ENCODE peak calls at places on chromosomes 7 and 10, in nine cellular contexts. H is cardiac muscle cell; Z is colonic mucosa; B is CD8-positive, alpha-beta T cell; Y is transverse colon; M is lower lobe of right lung; D is DND-41; P is heart left ventricle; U is tibial nerve. O is an unnamed sample. For H3K4me1, the result is how much of the 10 kb centered on the place peaks cover.

GRCh38 chr7:23981758-23982157 is 271.7 kb downstream of the STK31 start:
- DNase-seq in P (no peak), Z (no peak), H (no peak), D (no peak), B (no peak), U (no peak), Y (no peak), M (no peak), O (no peak)

GRCh38 chr10:133261726-133262325 is 14.8 kb downstream of the ADAM8 start:
- DNase-seq in U (peak), H (peak), D (no peak), P (peak), Z (peak), B (peak), Y (peak), M (peak), O (peak)

GRCh38 chr10:60572511-60573194 is 183.0 kb upstream of the ANK3 start:
- DNase-seq in Z (peak), H (peak), B (no peak), P (no peak), U (no peak), Y (peak), M (no peak), D (no peak), O (peak)

GRCh38 chr7:155980841-155981240 is 168.6 kb upstream of the SHH start:
- DNase-seq in D (no peak), P (no peak), Z (peak), B (no peak), M (no peak), U (no peak), Y (no peak), H (no peak), O (no peak)

GRCh38 chr7:79880312-79880711 is 254.3 kb upstream of the GNAI1 start:
- DNase-seq in Z (no peak), Y (no peak), D (no peak), P (no peak), H (no peak), U (no peak), B (no peak), M (no peak), O (no peak)

GRCh38 chr10:7808686-7809267 is 9.5 kb upstream of the TAF3 start:
- DNase-seq in Z (no peak), D (no peak), H (no peak), U (no peak), Y (no peak), M (no peak), P (no peak), B (no peak), O (no peak)

GRCh38 chr7:131090188-131090587 is 237.5 kb upstream of the MKLN1 start:
- DNase-seq in Z (no peak), M (no peak), U (no peak), B (no peak), Y (no peak), D (no peak), P (no peak), H (no peak), O (no peak)

GRCh38 chr10:101617824-101618568 is 29.9 kb downstream of the DPCD start:
- DNase-seq in H (no peak), D (no peak), Z (no peak), B (no peak), M (no peak), Y (no peak), P (no peak), U (no peak), O (no peak)

GRCh38 chr7:33706666-33707194 is 198.6 kb upstream of the BMPER start:
- DNase-seq in Z (no peak), H (no peak), P (no peak), U (no peak), M (no peak), Y (no peak), B (no peak), D (no peak), O (no peak)

GRCh38 chr10:23686722-23687121 is 247.8 kb downstream of the OTUD1 start:
- DNase-seq in B (no peak), Y (no peak), P (no peak), H (no peak), Z (no peak), U (no peak), D (no peak), M (no peak), O (no peak)

GRCh38 chr7:128381161-128381821 is 19.8 kb upstream of the PRRT4 start:
- DNase-seq in H (peak), Y (no peak), D (peak), P (no peak), B (no peak), M (peak), Z (peak), U (no peak), O (no peak)

GRCh38 chr10:62735464-62736188 is 68.9 kb upstream of the ADO start:
- DNase-seq in B (no peak), U (no peak), H (no peak), D (no peak), P (no peak), M (no peak), Z (no peak), Y (no peak), O (no peak)

GRCh38 chr10:132585732-132586722 is 48.4 kb downstream of the INPP5A start:
- DNase-seq in Z (peak), D (no peak), U (no peak), H (no peak), P (peak), B (no peak), M (peak), Y (no peak), O (peak)

GRCh38 chr7:38330048-38330447 is 56.6 kb upstream of the TARP start:
- DNase-seq in Y (no peak), P (no peak), M (no peak), D (no peak), B (no peak), Z (no peak), H (no peak), U (no peak), O (no peak)

GRCh38 chr7:38328814-38329213 is 55.4 kb upstream of the TARP start:
- DNase-seq in Z (no peak), H (no peak), Y (no peak), B (no peak), M (no peak), U (no peak), D (no peak), P (no peak), O (no peak)

GRCh38 chr7:38329340-38329739 is 55.9 kb upstream of the TARP start:
- DNase-seq in B (no peak), P (no peak), U (no peak), D (no peak), H (no peak), Z (no peak), M (no peak), Y (no peak), O (no peak)

GRCh38 chr7:38334163-38334562 is 60.7 kb upstream of the TARP start:
- DNase-seq in Z (no peak), Y (no peak), P (no peak), M (no peak), D (no peak), B (no peak), H (no peak), U (no peak), O (no peak)

DNA sequence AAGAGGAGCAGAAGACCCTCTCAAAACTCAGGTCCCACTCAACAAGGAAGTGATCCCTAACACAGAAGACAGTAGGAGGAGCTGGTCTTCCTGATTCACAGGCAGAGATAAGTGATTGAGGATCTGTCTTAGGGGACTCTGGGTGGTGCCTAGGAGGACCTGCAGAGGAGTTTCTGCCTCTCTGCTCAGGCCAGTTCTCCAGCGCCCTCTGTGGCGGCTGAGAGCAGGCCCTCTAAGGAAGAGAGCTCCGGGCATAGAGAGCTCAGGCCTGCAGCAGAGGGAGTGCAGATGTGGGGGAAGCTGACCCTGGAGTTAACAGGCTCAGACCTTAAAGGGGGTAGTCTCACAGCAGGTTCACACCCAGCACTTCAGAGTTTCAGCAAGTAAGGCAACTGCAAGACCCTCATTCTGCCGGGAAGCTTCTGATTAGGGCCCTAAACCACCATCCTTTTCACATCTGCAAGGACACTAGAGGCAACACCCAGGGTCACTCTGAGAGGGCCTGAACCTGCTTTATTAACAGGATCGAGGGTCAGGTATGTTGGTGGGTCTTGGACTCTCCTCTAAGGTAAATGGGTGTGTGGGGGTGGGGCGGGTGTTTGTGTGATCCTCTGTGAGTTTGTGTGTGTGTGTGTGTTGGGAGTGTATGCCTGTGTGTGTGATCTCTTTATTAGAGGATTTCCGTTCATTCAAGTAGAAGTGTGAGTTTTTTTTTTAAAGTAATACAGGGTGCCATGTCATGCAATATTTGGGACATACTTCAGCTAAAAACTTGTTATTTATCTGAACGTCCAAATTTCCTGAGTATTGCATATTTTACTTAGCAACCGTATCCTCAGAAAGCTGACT is 57.6 kb upstream of the TARP start:
- DNase-seq in H (peak), M (no peak), U (no peak), D (peak), Z (no peak), Y (no peak), P (no peak), B (no peak), O (no peak)
- TF ChIP-seq CTCF in H (no peak), M (no peak), U (no peak), D (peak), Z (no peak), Y (no peak), P (no peak), B (peak), O (no peak)

GRCh38 chr10:86963341-86963919 is 4.9 kb upstream of the ADIRF start:
- DNase-seq in D (no peak), P (peak), H (no peak), B (no peak), U (no peak), Z (no peak), Y (peak), M (no peak), O (no peak)

GRCh38 chr10:86960863-86961434 is 2.5 kb downstream of the SNCG start:
- DNase-seq in Z (no peak), D (no peak), P (peak), M (peak), B (no peak), U (no peak), Y (peak), H (no peak), O (no peak)

GRCh38 chr10:86961481-86962091 is 3.2 kb downstream of the SNCG start:
- DNase-seq in Y (no peak), U (no peak), D (no peak), B (no peak), Z (peak), P (peak), M (no peak), H (no peak), O (no peak)

GRCh38 chr10:86962981-86963310 is 4.5 kb downstream of the SNCG start:
- DNase-seq in P (peak), M (no peak), D (no peak), Z (no peak), U (no peak), Y (no peak), H (no peak), B (no peak), O (no peak)

DNA sequence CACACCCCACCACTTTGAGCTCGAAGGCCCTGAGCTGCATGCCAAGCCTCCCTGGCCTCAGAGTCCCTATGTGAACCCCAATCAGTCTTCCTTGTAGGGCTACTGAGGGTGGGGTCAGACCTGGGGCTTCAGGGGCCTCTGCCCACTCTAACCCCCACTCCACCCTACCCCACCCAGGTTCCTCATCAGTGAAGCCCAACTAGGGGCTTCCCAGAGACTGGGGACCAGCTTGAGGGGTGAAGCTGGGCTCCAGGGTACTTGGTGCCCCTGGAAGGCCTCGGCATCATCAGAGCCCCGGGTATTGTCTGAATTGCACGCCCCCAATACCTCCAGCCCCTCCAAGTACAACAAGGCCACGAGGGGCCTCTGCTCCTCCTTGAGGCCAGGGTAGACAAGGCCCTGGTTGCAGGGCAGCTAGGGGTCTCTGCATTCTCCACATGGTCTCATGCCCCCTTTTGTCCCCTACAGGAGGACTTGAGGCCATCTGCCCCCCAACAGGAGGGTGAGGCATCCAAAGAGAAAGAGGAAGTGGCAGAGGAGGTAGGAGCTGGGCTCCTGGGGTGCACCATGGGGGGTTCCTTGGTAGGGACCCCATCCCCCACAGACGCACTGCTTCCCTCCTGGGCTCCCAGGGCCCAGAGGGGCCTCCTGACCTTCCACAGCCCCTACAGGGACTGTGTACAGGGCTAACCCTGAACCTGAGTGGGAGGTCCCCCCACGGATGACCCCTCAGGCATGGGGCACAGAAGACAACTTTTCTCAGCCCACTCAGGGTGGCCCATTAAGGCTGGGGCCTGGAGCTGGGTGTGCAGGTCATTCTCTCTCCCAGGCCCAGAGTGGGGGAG is 4.0 kb downstream of the SNCG start:
- DNase-seq in Y (peak), P (peak), H (no peak), D (no peak), M (no peak), U (no peak), B (no peak), Z (no peak), O (no peak)
- H3K4me1 ChIP-seq in Y (under half), P (under half), H (under half), D (under half), M (under half), U (half or more), B (under half), Z (under half), O (under half)

GRCh38 chr10:114664127-114664526 is 6.1 kb upstream of the ABLIM1 start:
- DNase-seq in U (no peak), B (no peak), Y (no peak), H (no peak), P (no peak), Z (no peak), D (no peak), M (no peak), O (no peak)
- TF ChIP-seq CTCF in U (no peak), B (no peak), Y (no peak), H (no peak), P (no peak), Z (no peak), D (no peak), M (no peak), O (no peak)

GRCh38 chr10:79250259-79250658 is 97.0 kb upstream of the PPIF start:
- DNase-seq in Y (peak), P (no peak), U (no peak), D (no peak), H (no peak), B (no peak), M (peak), Z (peak), O (peak)

GRCh38 chr10:79247373-79248137 is 99.7 kb upstream of the PPIF start:
- DNase-seq in D (no peak), P (no peak), M (no peak), H (no peak), Z (no peak), B (no peak), Y (no peak), U (no peak), O (no peak)

GRCh38 chr10:79246606-79247275 is 100.5 kb upstream of the PPIF start:
- DNase-seq in Z (peak), B (no peak), P (peak), U (peak), H (no peak), M (peak), D (no peak), Y (no peak), O (peak)

GRCh38 chr10:79249156-79250121 is 97.8 kb upstream of the PPIF start:
- DNase-seq in B (no peak), P (no peak), U (no peak), D (no peak), H (no peak), Y (no peak), Z (no peak), M (no peak), O (no peak)

GRCh38 chr10:79248341-79248931 is 98.8 kb upstream of the PPIF start:
- DNase-seq in D (no peak), U (peak), P (no peak), M (peak), B (no peak), H (no peak), Y (peak), Z (peak), O (peak)
- H3K4me1 ChIP-seq in D (under half), U (half or more), P (half or more), M (half or more), B (under half), H (under half), Y (half or more), Z (under half), O (half or more)

GRCh38 chr7:104106106-104106505 is 101.7 kb downstream of the ORC5 start:
- DNase-seq in Y (no peak), D (no peak), Z (no peak), P (no peak), H (no peak), M (no peak), B (no peak), U (no peak), O (no peak)
- TF ChIP-seq CTCF in Y (no peak), D (no peak), Z (no peak), P (no peak), H (peak), M (no peak), B (no peak), U (peak), O (no peak)

GRCh38 chr7:76050545-76050944 is 2.6 kb downstream of the MDH2 start:
- DNase-seq in M (no peak), Z (no peak), U (no peak), H (no peak), P (no peak), B (no peak), D (no peak), Y (no peak), O (no peak)
- H3K4me1 ChIP-seq in M (under half), Z (under half), U (half or more), H (under half), P (under half), B (under half), D (under half), Y (under half), O (half or more)

GRCh38 chr7:93551063-93551895 is 23.2 kb downstream of the CALCR start:
- DNase-seq in Y (no peak), U (no peak), D (no peak), B (no peak), M (no peak), Z (no peak), P (no peak), H (peak), O (no peak)
- TF ChIP-seq CTCF in Y (peak), U (peak), D (peak), B (peak), M (peak), Z (no peak), P (peak), H (peak), O (no peak)

DNA sequence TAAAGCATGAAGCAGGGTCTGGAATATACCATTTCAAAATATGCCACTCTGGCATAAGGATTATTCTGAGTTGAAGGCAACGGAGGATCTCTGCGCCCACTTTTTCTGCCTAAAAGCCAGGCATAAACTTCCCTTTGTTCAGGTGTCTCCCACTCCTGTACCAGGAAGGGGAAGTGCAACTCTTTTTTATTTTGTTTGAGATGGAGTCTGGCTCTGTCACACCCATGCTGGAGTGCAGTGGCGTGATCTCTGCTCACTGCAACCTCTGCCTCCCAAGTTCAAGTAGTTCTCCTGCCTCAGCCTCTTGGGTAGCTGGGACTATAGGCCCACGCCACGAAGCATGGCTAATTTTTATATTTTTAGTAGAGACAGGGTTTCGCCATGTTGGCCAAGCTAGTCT is 18.2 kb downstream of the SVIL start:
- DNase-seq in Y (peak), B (no peak), M (no peak), D (no peak), P (no peak), U (no peak), Z (peak), H (no peak), O (no peak)
- H3K4me1 ChIP-seq in Y (half or more), B (under half), M (under half), D (under half), P (under half), U (under half), Z (under half), H (under half), O (under half)

GRCh38 chr10:69123306-69123746 is 652 bp upstream of the VPS26A start:
- DNase-seq in D (no peak), P (no peak), M (no peak), U (no peak), H (peak), Z (peak), B (no peak), Y (peak), O (no peak)
- TF ChIP-seq CTCF in D (no peak), P (no peak), M (no peak), U (no peak), H (peak), Z (no peak), B (no peak), Y (no peak), O (no peak)

O was measured in heart right ventricle.